ENCODE peak calls at places on chromosome 20, in nine cellular contexts. G is Panc1; H is Caco-2; Z is bronchial epithelial cell; V is brain microvascular endothelial cell; T is astrocyte of the spinal cord; R is CD4-positive, alpha-beta T cell; J is fibroblast of mammary gland; M is heart left ventricle. X is an unnamed sample.
A peak's percentile ranks its signal among the peaks of the same experiment; 100 is the strongest.

GRCh38 chr20:6588296-6588695 is 179.2 kb upstream of the BMP2 start:
- DNase-seq in G (no peak), H (no peak), Z (peak; percentile 41), V (peak; percentile 77), T (peak; percentile 49), R (no peak), J (peak; percentile 40), M (no peak), X (no peak)

GRCh38 chr20:32159766-32160221 is 47.7 kb downstream of the PLAGL2 start:
- DNase-seq in G (no peak), H (peak; percentile 34), Z (no peak), V (no peak), T (no peak), R (no peak), J (no peak), M (no peak), X (no peak)

GRCh38 chr20:38452880-38453624 is 17.9 kb upstream of the SNHG17 start:
- DNase-seq in G (no peak), H (peak; percentile 42), Z (peak; percentile 80), V (peak; percentile 76), T (peak; percentile 64), R (no peak), J (peak; percentile 69), M (no peak), X (no peak)

GRCh38 chr20:10436053-10436699 is 1.1 kb downstream of the SLX4IP start:
- DNase-seq in G (no peak), H (no peak), Z (no peak), V (no peak), T (no peak), R (no peak), J (no peak), M (no peak), X (no peak)

GRCh38 chr20:32111287-32111686 is 1.8 kb downstream of the TM9SF4 start:
- DNase-seq in G (no peak), H (no peak), Z (no peak), V (no peak), T (no peak), R (no peak), J (no peak), M (no peak), X (no peak)

GRCh38 chr20:49821850-49822249 is 9.2 kb downstream of the SLC9A8 start:
- DNase-seq in G (no peak), H (no peak), Z (no peak), V (peak; percentile 32), T (peak; percentile 52), R (no peak), J (peak; percentile 53), M (peak; percentile 49), X (peak; percentile 17)

GRCh38 chr20:37531856-37532255 is 4.2 kb upstream of the BLCAP start:
- DNase-seq in G (no peak), H (peak; percentile 35), Z (no peak), V (no peak), T (no peak), R (no peak), J (no peak), M (no peak), X (no peak)

GRCh38 chr20:40606237-40606636 is 82.8 kb downstream of the MAFB start:
- DNase-seq in G (no peak), H (no peak), Z (no peak), V (no peak), T (no peak), R (no peak), J (no peak), M (no peak), X (no peak)

GRCh38 chr20:50389437-50389807 is 120.8 kb upstream of the PTPN1 start:
- DNase-seq in G (no peak), H (peak; percentile 90), Z (no peak), V (no peak), T (no peak), R (no peak), J (no peak), M (peak; percentile 73), X (no peak)

GRCh38 chr20:57231161-57231560 is 35.3 kb downstream of the BMP7 start:
- DNase-seq in G (no peak), H (no peak), Z (no peak), V (no peak), T (no peak), R (no peak), J (no peak), M (no peak), X (no peak)

GRCh38 chr20:38970302-38970701 is 8.2 kb downstream of the DHX35 start:
- DNase-seq in G (peak; percentile 15), H (no peak), Z (peak; percentile 81), V (peak; percentile 81), T (peak; percentile 58), R (no peak), J (peak; percentile 73), M (no peak), X (no peak)

GRCh38 chr20:37534401-37535157 is 6.9 kb upstream of the BLCAP start:
- DNase-seq in G (peak; percentile 86), H (peak; percentile 76), Z (peak; percentile 78), V (peak; percentile 86), T (peak; percentile 81), R (peak; percentile 34), J (peak; percentile 83), M (no peak), X (peak; percentile 63)

GRCh38 chr20:44247676-44248419 is 740 bp downstream of the GDAP1L1 start:
- DNase-seq in G (no peak), H (peak; percentile 84), Z (peak; percentile 3), V (peak; percentile 7), T (peak; percentile 12), R (no peak), J (peak; percentile 22), M (peak; percentile 54), X (peak; percentile 44)

GRCh38 chr20:25278636-25279361 is 30.9 kb downstream of the PYGB start:
- DNase-seq in G (no peak), H (peak; percentile 29), Z (no peak), V (no peak), T (no peak), R (no peak), J (no peak), M (peak; percentile 13), X (no peak)

GRCh38 chr20:20743511-20744169 is 31.2 kb upstream of the RALGAPA2 start:
- DNase-seq in G (no peak), H (no peak), Z (peak; percentile 8), V (no peak), T (peak; percentile 14), R (no peak), J (peak; percentile 23), M (peak; percentile 85), X (no peak)

GRCh38 chr20:59933296-59933848 is at the start of gene SYCP2:
- DNase-seq in G (no peak), H (peak; percentile 93), Z (no peak), V (peak; percentile 13), T (peak; percentile 22), R (peak; percentile 35), J (peak; percentile 35), M (peak; percentile 74), X (peak; percentile 59)

GRCh38 chr20:3753098-3753497 is 14.5 kb downstream of the ADISSP start:
- DNase-seq in G (no peak), H (no peak), Z (peak; percentile 61), V (peak; percentile 68), T (peak; percentile 65), R (peak; percentile 45), J (peak; percentile 82), M (peak; percentile 61), X (peak; percentile 83)

GRCh38 chr20:7161690-7162089 is 394.2 kb downstream of the BMP2 start:
- DNase-seq in G (no peak), H (peak; percentile 48), Z (peak; percentile 42), V (peak; percentile 3), T (peak; percentile 15), R (no peak), J (no peak), M (no peak), X (peak; percentile 1)

GRCh38 chr20:10876558-10876957 is 202.8 kb upstream of the JAG1 start:
- DNase-seq in G (no peak), H (no peak), Z (no peak), V (no peak), T (no peak), R (no peak), J (peak; percentile 56), M (no peak), X (no peak)

GRCh38 chr20:43507150-43508080 is at the start of gene L3MBTL1:
- DNase-seq in G (no peak), H (no peak), Z (peak; percentile 49), V (no peak), T (peak; percentile 32), R (no peak), J (peak; percentile 23), M (peak; percentile 57), X (no peak)

GRCh38 chr20:2873010-2873746 is at the start of gene PTPRA:
- DNase-seq in G (no peak), H (peak; percentile 95), Z (peak; percentile 74), V (peak; percentile 86), T (peak; percentile 90), R (peak; percentile 85), J (peak; percentile 90), M (peak; percentile 96), X (peak; percentile 95)

GRCh38 chr20:55667955-55668354 is 337.4 kb downstream of the CBLN4 start:
- DNase-seq in G (no peak), H (no peak), Z (no peak), V (no peak), T (no peak), R (no peak), J (no peak), M (no peak), X (no peak)
- TF ChIP-seq CTCF in G (no peak), H (no peak), Z (no peak), V (no peak), T (no peak), R (no peak), J (no peak), M (no peak), X (no peak)

DNA sequence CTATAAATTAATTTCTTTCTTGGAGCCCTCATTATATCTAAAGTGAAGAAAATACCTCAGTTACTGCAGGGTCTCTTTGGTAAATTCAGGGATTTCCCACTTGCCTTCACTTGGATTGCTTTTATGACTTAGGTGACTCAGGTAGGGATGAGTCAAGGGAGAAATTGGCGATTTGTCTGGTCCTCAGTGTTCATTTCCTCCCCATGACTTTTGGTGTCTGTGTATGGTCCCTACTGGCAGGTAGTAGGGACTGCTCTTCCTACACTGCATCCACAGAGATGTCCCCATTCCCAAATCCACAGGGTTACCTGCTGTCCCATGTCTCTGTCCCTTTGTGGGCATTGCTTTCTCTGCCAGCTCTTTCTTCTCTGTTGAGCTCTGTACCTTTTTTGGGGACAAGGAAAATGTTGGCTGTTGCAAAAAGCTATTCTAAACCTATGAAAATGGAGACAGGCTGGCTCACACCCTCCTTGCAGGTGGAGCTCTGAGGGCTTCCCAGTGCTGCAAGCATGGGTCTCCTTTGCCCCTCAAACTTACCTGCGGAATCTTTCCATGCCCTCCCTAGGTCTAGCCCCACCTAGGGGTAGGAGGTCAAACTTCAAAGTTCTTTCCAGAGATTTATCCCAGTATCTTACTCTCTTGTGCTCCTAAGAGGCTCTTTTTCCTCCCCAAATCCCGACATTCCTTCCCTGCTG is 211.9 kb downstream of the ZNF217 start:
- DNase-seq in G (no peak), H (no peak), Z (peak; percentile 3), V (no peak), T (no peak), R (no peak), J (no peak), M (no peak), X (no peak)
- TF ChIP-seq CTCF in G (peak; percentile 49), H (peak; percentile 18), Z (no peak), V (no peak), T (no peak), R (no peak), J (peak; percentile 5), M (no peak), X (no peak)

GRCh38 chr20:62952373-62953166 is at the start of gene SLC17A9:
- DNase-seq in G (no peak), H (peak; percentile 96), Z (no peak), V (peak; percentile 18), T (no peak), R (no peak), J (peak; percentile 50), M (peak; percentile 81), X (peak; percentile 88)
- TF ChIP-seq CTCF in G (no peak), H (peak; percentile 65), Z (no peak), V (peak; percentile 11), T (no peak), R (no peak), J (no peak), M (no peak), X (no peak)

GRCh38 chr20:19026901-19027644 is 185.4 kb upstream of the SLC24A3 start:
- DNase-seq in G (no peak), H (no peak), Z (no peak), V (no peak), T (no peak), R (no peak), J (no peak), M (no peak), X (no peak)
- TF ChIP-seq CTCF in G (no peak), H (peak; percentile 6), Z (no peak), V (no peak), T (no peak), R (no peak), J (no peak), M (no peak), X (no peak)

X was measured in activated CD8-positive, alpha-beta T cell treated with anti-CD3 and anti-CD28 coated beads for 36 hours.